ENCODE peak calls at places on chromosomes 2 and 18, in nine cellular contexts. Z is WTC11, E is mammary epithelial cell, J is endothelial cell, G is thoracic aorta, I is AG09319, C is nephron progenitor cell, P is psoas muscle, S is cardiac muscle cell. O is an unnamed sample.

GRCh38 chr18:3664563-3665178 is 214.7 kb downstream of the TGIF1 start:
- DNase-seq in Z (no peak), E (no peak), J (no peak), G (no peak), I (no peak), C (no peak), P (no peak), S (peak), O (no peak)

GRCh38 chr2:46776687-46777327 is 138.8 kb downstream of the MCFD2 start:
- DNase-seq in Z (peak), E (peak), J (peak), G (no peak), I (no peak), C (peak), P (no peak), S (peak), O (no peak)

GRCh38 chr2:199988176-199988575 is 32.8 kb downstream of the MAIP1 start:
- DNase-seq in Z (no peak), E (no peak), J (peak), G (no peak), I (no peak), C (no peak), P (no peak), S (peak), O (no peak)

GRCh38 chr2:61178603-61179545 is 16.9 kb downstream of the C2orf74 start:
- DNase-seq in Z (no peak), E (no peak), J (no peak), G (no peak), I (no peak), C (no peak), P (no peak), S (peak), O (no peak)

GRCh38 chr2:98806266-98806697 is 75.3 kb upstream of the MGAT4A start:
- DNase-seq in Z (no peak), E (peak), J (no peak), G (peak), I (no peak), C (no peak), P (peak), S (peak), O (peak)

GRCh38 chr18:22063077-22063476 is 106.3 kb upstream of the GATA6 start:
- DNase-seq in Z (no peak), E (no peak), J (no peak), G (no peak), I (no peak), C (no peak), P (no peak), S (no peak), O (no peak)

GRCh38 chr2:160490760-160491367 is 2.7 kb downstream of the RBMS1 start:
- DNase-seq in Z (no peak), E (no peak), J (no peak), G (no peak), I (no peak), C (no peak), P (no peak), S (no peak), O (no peak)

GRCh38 chr2:196971574-196972279 is 45.2 kb upstream of the PGAP1 start:
- DNase-seq in Z (no peak), E (no peak), J (no peak), G (no peak), I (no peak), C (no peak), P (no peak), S (no peak), O (no peak)

GRCh38 chr2:171158036-171158789 is 2.5 kb downstream of the TLK1 start:
- DNase-seq in Z (no peak), E (no peak), J (no peak), G (no peak), I (no peak), C (no peak), P (no peak), S (no peak), O (no peak)

GRCh38 chr18:49849331-49850217 is 36.2 kb upstream of the ACAA2 start:
- DNase-seq in Z (peak), E (peak), J (no peak), G (no peak), I (peak), C (peak), P (no peak), S (peak), O (no peak)

GRCh38 chr2:75892490-75892889 is 181.8 kb upstream of the GCFC2 start:
- DNase-seq in Z (no peak), E (no peak), J (no peak), G (no peak), I (no peak), C (no peak), P (no peak), S (no peak), O (no peak)

GRCh38 chr2:99111945-99112344 is 29.6 kb upstream of the C2orf15 start:
- DNase-seq in Z (no peak), E (no peak), J (no peak), G (no peak), I (no peak), C (no peak), P (no peak), S (no peak), O (no peak)

GRCh38 chr2:175600024-175600831 is 401.8 kb downstream of the LNPK start:
- DNase-seq in Z (no peak), E (peak), J (no peak), G (no peak), I (peak), C (no peak), P (peak), S (no peak), O (no peak)

GRCh38 chr2:73175663-73176204 is 26.6 kb upstream of the NOTO start:
- DNase-seq in Z (peak), E (peak), J (peak), G (peak), I (no peak), C (peak), P (peak), S (peak), O (peak)

GRCh38 chr2:108607706-108608301 is 73.5 kb downstream of the LIMS1 start:
- DNase-seq in Z (peak), E (no peak), J (peak), G (no peak), I (no peak), C (peak), P (no peak), S (peak), O (no peak)
- TF ChIP-seq CTCF in Z (no peak), E (peak), J (peak), G (peak), I (peak), C (peak), P (peak), S (peak), O (peak)

GRCh38 chr2:230322561-230323384 is 4.2 kb upstream of the SP140L start:
- DNase-seq in Z (no peak), E (no peak), J (no peak), G (no peak), I (no peak), C (no peak), P (no peak), S (no peak), O (no peak)
- TF ChIP-seq CTCF in Z (peak), E (no peak), J (no peak), G (no peak), I (no peak), C (no peak), P (no peak), S (no peak), O (no peak)

DNA sequence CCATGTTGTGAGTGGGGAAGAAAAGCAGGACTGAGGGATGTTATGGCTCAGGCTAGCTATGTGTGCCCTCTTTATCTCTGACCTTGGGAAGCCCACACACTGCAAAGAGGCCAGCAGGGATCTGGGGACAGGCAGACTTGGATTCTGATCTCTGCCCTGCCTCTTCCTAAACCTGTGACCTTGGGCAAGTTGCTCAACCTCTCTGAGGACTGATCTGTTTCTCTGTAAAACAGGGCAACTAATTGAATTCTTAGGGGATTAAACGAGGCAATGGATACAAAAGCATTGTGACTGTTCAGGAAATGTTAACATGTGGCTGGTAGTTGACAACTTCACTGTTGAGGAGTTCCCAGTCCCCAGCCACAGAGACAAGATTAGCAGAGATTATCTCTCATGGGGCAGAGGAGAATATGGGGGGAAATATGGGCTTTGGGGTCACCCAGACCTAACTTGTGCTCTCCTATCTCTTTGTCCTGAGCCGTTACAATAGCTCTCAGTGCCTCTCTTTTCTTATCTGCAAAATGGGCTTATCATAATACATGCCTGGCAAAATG is 184.7 kb upstream of the GLI2 start:
- DNase-seq in Z (no peak), E (no peak), J (no peak), G (no peak), I (no peak), C (no peak), P (no peak), S (no peak), O (no peak)
- TF ChIP-seq CTCF in Z (no peak), E (no peak), J (no peak), G (no peak), I (no peak), C (no peak), P (no peak), S (no peak), O (no peak)

GRCh38 chr2:183068561-183068960 is 10.0 kb upstream of the DUSP19 start:
- DNase-seq in Z (no peak), E (no peak), J (no peak), G (no peak), I (no peak), C (no peak), P (no peak), S (no peak), O (no peak)

GRCh38 chr2:183072177-183072576 is 6.4 kb upstream of the DUSP19 start:
- DNase-seq in Z (no peak), E (no peak), J (no peak), G (no peak), I (no peak), C (no peak), P (no peak), S (no peak), O (no peak)

GRCh38 chr2:183069174-183069573 is 9.4 kb upstream of the DUSP19 start:
- DNase-seq in Z (no peak), E (no peak), J (no peak), G (no peak), I (no peak), C (no peak), P (no peak), S (no peak), O (no peak)

GRCh38 chr2:183070942-183071844 is 7.4 kb upstream of the DUSP19 start:
- DNase-seq in Z (peak), E (peak), J (peak), G (no peak), I (no peak), C (peak), P (peak), S (peak), O (no peak)
- TF ChIP-seq CTCF in Z (peak), E (peak), J (peak), G (peak), I (peak), C (peak), P (peak), S (peak), O (no peak)

DNA sequence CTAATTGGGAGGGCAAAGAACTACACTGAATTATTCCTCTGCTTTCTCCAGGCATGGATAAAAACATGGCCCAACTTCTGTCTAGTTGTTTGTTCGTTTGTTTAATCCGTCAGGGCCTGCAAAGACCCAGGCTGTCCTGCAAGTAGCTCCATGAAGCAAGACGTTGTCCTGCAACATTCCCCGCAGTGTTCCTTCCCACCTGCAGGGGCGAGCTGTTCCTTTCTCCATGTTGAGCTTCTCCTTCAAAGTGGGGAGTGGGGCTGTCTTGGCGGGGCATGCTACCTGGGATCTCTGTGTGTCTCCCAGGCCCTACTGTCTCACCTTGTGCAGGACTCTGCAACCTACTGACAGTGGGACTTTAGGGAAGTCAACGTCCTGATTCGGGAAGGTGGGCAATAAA is 264.0 kb upstream of the SMIM21 start:
- DNase-seq in Z (peak), E (no peak), J (no peak), G (no peak), I (no peak), C (no peak), P (no peak), S (no peak), O (no peak)
- TF ChIP-seq CTCF in Z (peak), E (no peak), J (no peak), G (no peak), I (no peak), C (no peak), P (no peak), S (no peak), O (no peak)